ENCODE peak calls at places on chromosomes 13 and 19, in five cellular contexts. L, A, X, M and D are unnamed samples.

GRCh38 chr19:32397736-32398135 is 7.8 kb upstream of the DPY19L3 start:
- DNase-seq in L (peak), A (no peak), X (no peak), M (no peak), D (no peak)

GRCh38 chr13:59112375-59112774 is 1051.4 kb downstream of the DIAPH3 start:
- DNase-seq in L (peak), A (no peak), X (peak), M (peak), D (no peak)

GRCh38 chr19:38596057-38596981 is 21.4 kb downstream of the MAP4K1 start:
- DNase-seq in L (peak), A (peak), X (no peak), M (peak), D (no peak)

GRCh38 chr13:75762066-75762937 is 126.2 kb downstream of the LMO7 start:
- DNase-seq in L (no peak), A (no peak), X (peak), M (no peak), D (peak)

GRCh38 chr19:991174-991931 is 7.2 kb downstream of the WDR18 start:
- DNase-seq in L (peak), A (peak), X (peak), M (peak), D (no peak)

GRCh38 chr13:60229708-60230272 is 66.1 kb upstream of the DIAPH3 start:
- DNase-seq in L (peak), A (no peak), X (peak), M (no peak), D (no peak)

GRCh38 chr13:59774511-59774911 is 389.2 kb downstream of the DIAPH3 start:
- DNase-seq in L (peak), A (no peak), X (no peak), M (no peak), D (no peak)

GRCh38 chr19:51600940-51601575 is 29.1 kb downstream of the SIGLEC5 start:
- DNase-seq in L (no peak), A (no peak), X (no peak), M (peak), D (no peak)

GRCh38 chr13:28333204-28333900 is 161.6 kb downstream of the FLT1 start:
- DNase-seq in L (no peak), A (no peak), X (no peak), M (no peak), D (no peak)

GRCh38 chr13:53200075-53200474 is 171.5 kb downstream of the OLFM4 start:
- DNase-seq in L (no peak), A (no peak), X (no peak), M (no peak), D (no peak)

GRCh38 chr19:15418112-15418587 is 638 bp downstream of the AKAP8L start:
- DNase-seq in L (peak), A (no peak), X (no peak), M (no peak), D (no peak)

GRCh38 chr13:45604892-45605291 is 10.6 kb downstream of the ERICH6B start:
- DNase-seq in L (no peak), A (no peak), X (no peak), M (no peak), D (no peak)

GRCh38 chr19:38298841-38299680 is 5.0 kb upstream of the C19orf33 start:
- DNase-seq in L (peak), A (no peak), X (no peak), M (no peak), D (no peak)